ENCODE peak calls at places on chromosome 20, in four cellular contexts. J is mesendoderm, K is left ventricle myocardium inferior, M is IMR-90. S is an unnamed sample.

GRCh38 chr20:21503345-21503744 is 10.5 kb downstream of the NKX2-2 start:
- DNase-seq in J (no peak), K (no peak), M (peak; percentile 14), S (no peak)

GRCh38 chr20:2296545-2297351 is 947 bp downstream of the TGM3 start:
- DNase-seq in J (peak; percentile 30), K (no peak), M (no peak), S (no peak)

GRCh38 chr20:3654326-3655031 is 8.7 kb downstream of the GFRA4 start:
- DNase-seq in J (no peak), K (no peak), M (no peak), S (no peak)

GRCh38 chr20:43658723-43659419 is 8.0 kb upstream of the MYBL2 start:
- DNase-seq in J (no peak), K (no peak), M (no peak), S (no peak)

GRCh38 chr20:35146299-35146921 is 726 bp downstream of the EDEM2 start:
- DNase-seq in J (peak; percentile 71), K (no peak), M (no peak), S (peak; percentile 69)

GRCh38 chr20:20603339-20603990 is 109.0 kb downstream of the RALGAPA2 start:
- DNase-seq in J (no peak), K (no peak), M (no peak), S (no peak)

GRCh38 chr20:35129647-35130069 is 17.5 kb downstream of the EDEM2 start:
- DNase-seq in J (no peak), K (no peak), M (peak; percentile 71), S (no peak)

GRCh38 chr20:3678893-3679720 is 2.7 kb downstream of the ADAM33 start:
- DNase-seq in J (no peak), K (no peak), M (no peak), S (no peak)

GRCh38 chr20:6921717-6922386 is 154.4 kb downstream of the BMP2 start:
- DNase-seq in J (no peak), K (no peak), M (no peak), S (no peak)

GRCh38 chr20:34618676-34619075 is 58.2 kb downstream of the PIGU start:
- DNase-seq in J (no peak), K (no peak), M (no peak), S (no peak)

GRCh38 chr20:13290724-13291123 is 69.7 kb downstream of the ISM1 start:
- DNase-seq in J (no peak), K (no peak), M (no peak), S (no peak)

GRCh38 chr20:32062776-32063170 is 10.7 kb downstream of the HCK start:
- DNase-seq in J (no peak), K (peak; percentile 59), M (no peak), S (peak; percentile 86)

GRCh38 chr20:29443819-29444218 is 1813.6 kb upstream of the DEFB115 start:
- DNase-seq in J (no peak), K (no peak), M (no peak), S (no peak)

GRCh38 chr20:44134897-44135810 is 51.8 kb downstream of the JPH2 start:
- DNase-seq in J (no peak), K (no peak), M (no peak), S (no peak)

GRCh38 chr20:10949930-10950783 is 276.4 kb upstream of the JAG1 start:
- DNase-seq in J (no peak), K (no peak), M (no peak), S (no peak)

GRCh38 chr20:8050117-8050837 is 30.7 kb upstream of the TMX4 start:
- DNase-seq in J (no peak), K (no peak), M (no peak), S (no peak)

GRCh38 chr20:20466341-20466879 is 98.5 kb downstream of the INSM1 start:
- DNase-seq in J (no peak), K (no peak), M (peak; percentile 85), S (no peak)

GRCh38 chr20:35121186-35121585 is 25.9 kb downstream of the EDEM2 start:
- DNase-seq in J (no peak), K (no peak), M (no peak), S (no peak)

GRCh38 chr20:58229198-58229802 is 847 bp upstream of the ANKRD60 start:
- DNase-seq in J (peak; percentile 73), K (no peak), M (peak; percentile 57), S (no peak)

GRCh38 chr20:22339091-22339881 is 245.1 kb downstream of the FOXA2 start:
- DNase-seq in J (peak; percentile 68), K (no peak), M (peak; percentile 63), S (no peak)

GRCh38 chr20:2149507-2149906 is 47.9 kb downstream of the STK35 start:
- DNase-seq in J (no peak), K (no peak), M (peak; percentile 62), S (no peak)

GRCh38 chr20:58016779-58017178 is 211.7 kb downstream of the ANKRD60 start:
- DNase-seq in J (no peak), K (no peak), M (no peak), S (no peak)

GRCh38 chr20:23461180-23461579 is 8.5 kb upstream of the CST11 start:
- DNase-seq in J (no peak), K (no peak), M (no peak), S (no peak)

GRCh38 chr20:43906505-43907034 is 8.1 kb upstream of the TOX2 start:
- DNase-seq in J (no peak), K (no peak), M (no peak), S (no peak)

GRCh38 chr20:20782747-20783146 is 70.3 kb upstream of the RALGAPA2 start:
- DNase-seq in J (no peak), K (no peak), M (no peak), S (no peak)

GRCh38 chr20:12827796-12828406 is 180.9 kb upstream of the SPTLC3 start:
- DNase-seq in J (peak; percentile 26), K (no peak), M (no peak), S (no peak)

GRCh38 chr20:53773792-53774371 is 180.2 kb upstream of the ZNF217 start:
- DNase-seq in J (no peak), K (no peak), M (peak; percentile 97), S (no peak)

GRCh38 chr20:18738055-18738454 is 75.5 kb upstream of the SCP2D1 start:
- DNase-seq in J (no peak), K (no peak), M (no peak), S (no peak)

GRCh38 chr20:35942243-35942642 is 12.1 kb downstream of the SCAND1 start:
- DNase-seq in J (peak; percentile 31), K (no peak), M (no peak), S (no peak)

GRCh38 chr20:52083627-52084232 is 107.8 kb downstream of the ZFP64 start:
- DNase-seq in J (peak; percentile 64), K (no peak), M (peak; percentile 75), S (no peak)

GRCh38 chr20:36201198-36201597 is 35.1 kb upstream of the AAR2 start:
- DNase-seq in J (no peak), K (no peak), M (no peak), S (no peak)

GRCh38 chr20:13397300-13397724 is 176.2 kb downstream of the ISM1 start:
- DNase-seq in J (no peak), K (no peak), M (peak; percentile 53), S (no peak)

GRCh38 chr20:49835031-49835430 is 22.4 kb downstream of the SLC9A8 start:
- DNase-seq in J (no peak), K (no peak), M (no peak), S (no peak)

GRCh38 chr20:49831770-49832631 is 19.4 kb downstream of the SLC9A8 start:
- DNase-seq in J (no peak), K (no peak), M (no peak), S (no peak)

GRCh38 chr20:49831022-49831769 is 18.6 kb downstream of the SLC9A8 start:
- DNase-seq in J (no peak), K (no peak), M (no peak), S (no peak)

GRCh38 chr20:49833483-49833882 is 20.9 kb downstream of the SLC9A8 start:
- DNase-seq in J (no peak), K (no peak), M (no peak), S (no peak)

DNA sequence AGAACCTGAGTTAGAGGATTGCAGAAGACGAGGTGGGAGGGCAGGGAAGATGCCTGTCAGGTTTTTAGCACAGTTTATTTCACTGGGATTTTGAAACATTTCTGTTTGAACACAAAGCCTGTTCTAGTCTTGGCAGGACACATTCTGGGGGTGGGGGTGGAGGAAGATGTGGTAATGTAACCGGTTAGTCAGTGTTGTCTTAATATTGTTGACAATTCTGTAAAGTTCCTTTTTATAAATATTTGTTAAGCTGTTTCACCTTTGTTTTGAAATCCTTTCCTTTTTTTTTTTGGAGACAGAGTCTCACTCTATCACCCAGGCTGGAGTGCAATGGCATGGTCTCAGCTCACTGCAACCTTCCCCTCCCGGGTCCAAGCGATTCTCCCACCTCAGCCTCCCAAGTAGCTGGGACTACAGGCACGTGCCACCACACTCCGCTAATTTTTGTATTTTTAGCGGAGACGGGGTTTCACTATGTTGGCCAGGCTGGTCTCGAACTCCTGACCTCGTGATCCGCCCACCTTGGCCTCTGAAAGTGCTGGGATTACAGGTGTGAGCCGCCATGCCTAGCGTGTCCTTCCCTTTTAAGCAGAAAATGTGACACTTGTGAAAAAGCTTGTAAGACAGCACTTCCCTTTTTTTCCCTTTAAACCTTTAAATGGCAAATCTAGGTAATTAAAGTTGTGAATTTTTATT is 20.2 kb downstream of the SLC9A8 start:
- DNase-seq in J (no peak), K (no peak), M (peak; percentile 39), S (no peak)
- H3K27ac ChIP-seq in J (no peak overlapping the region), K (peak overlapping the region; percentile 40), M (peak overlapping the region; percentile 71), S (peak overlapping the region; percentile 39)

DNA sequence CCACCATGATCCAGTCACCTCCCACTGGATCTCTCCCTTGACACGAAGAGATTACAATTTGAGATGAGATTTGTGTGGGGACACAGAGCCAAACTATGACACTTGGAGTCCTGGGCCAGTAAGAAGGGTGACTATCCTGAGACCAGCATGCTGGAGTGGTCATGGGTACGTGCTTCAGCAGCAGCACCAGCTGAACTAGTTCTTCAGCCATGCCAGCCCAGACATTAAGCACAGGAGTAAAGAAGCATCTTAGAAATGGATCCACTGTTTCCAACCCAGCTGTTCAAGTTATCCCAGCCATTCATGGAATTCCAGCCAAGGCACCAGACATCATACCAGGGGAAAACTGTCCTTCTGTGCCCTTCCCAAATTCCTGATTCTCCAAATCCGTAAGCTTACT is 370.0 kb downstream of the MAFB start:
- DNase-seq in J (no peak), K (no peak), M (no peak), S (no peak)
- H3K27ac ChIP-seq in J (no peak overlapping the region), K (no peak overlapping the region), M (no peak overlapping the region), S (no peak overlapping the region)

GRCh38 chr20:45508068-45508886 is 7.1 kb downstream of the SPINT3 start:
- DNase-seq in J (no peak), K (no peak), M (no peak), S (no peak)
- H3K27ac ChIP-seq in J (no peak overlapping the region), K (no peak overlapping the region), M (no peak overlapping the region), S (no peak overlapping the region)

GRCh38 chr20:33555755-33556154 is 65.9 kb downstream of the CBFA2T2 start:
- DNase-seq in J (no peak), K (no peak), M (no peak), S (no peak)
- H3K27ac ChIP-seq in J (no peak overlapping the region), K (no peak overlapping the region), M (peak overlapping the region; percentile 80), S (no peak overlapping the region)

GRCh38 chr20:14775778-14776177 is 438.4 kb upstream of the FLRT3 start:
- DNase-seq in J (no peak), K (no peak), M (no peak), S (no peak)
- H3K27ac ChIP-seq in J (no peak overlapping the region), K (no peak overlapping the region), M (no peak overlapping the region), S (no peak overlapping the region)

GRCh38 chr20:61860588-61860987 is 205.1 kb downstream of the TAF4 start:
- DNase-seq in J (peak; percentile 10), K (no peak), M (no peak), S (no peak)
- H3K27ac ChIP-seq in J (no peak overlapping the region), K (no peak overlapping the region), M (no peak overlapping the region), S (no peak overlapping the region)

S was measured in upper lobe of right lung.